ENCODE peak calls at places on chromosomes 3 and 15, in nine cellular contexts. N, J, Q, Z, O, D, F, K and E are unnamed samples.

GRCh38 chr3:58564456-58565160 is 12.6 kb downstream of the FAM107A start:
- DNase-seq in N (no peak), J (peak; percentile 96), Q (peak; percentile 89), Z (no peak), O (no peak), D (peak; percentile 40), F (no peak), K (no peak), E (no peak)

GRCh38 chr3:192467230-192468186 is 259.8 kb downstream of the FGF12 start:
- DNase-seq in N (peak; percentile 37), J (peak; percentile 82), Q (peak; percentile 60), Z (peak; percentile 69), O (peak; percentile 77), D (peak; percentile 79), F (peak; percentile 23), K (peak; percentile 89), E (peak; percentile 82)

GRCh38 chr15:90400759-90401314 is 12.8 kb downstream of the IQGAP1 start:
- DNase-seq in N (peak; percentile 91), J (peak; percentile 94), Q (peak; percentile 99), Z (peak; percentile 79), O (peak; percentile 90), D (peak; percentile 89), F (peak; percentile 41), K (peak; percentile 92), E (peak; percentile 57)

GRCh38 chr3:17175187-17175839 is 290.6 kb downstream of the PLCL2 start:
- DNase-seq in N (no peak), J (peak; percentile 68), Q (peak; percentile 79), Z (no peak), O (no peak), D (no peak), F (no peak), K (no peak), E (no peak)

GRCh38 chr15:69574506-69574905 is 121.9 kb downstream of the RPLP1 start:
- DNase-seq in N (no peak), J (no peak), Q (no peak), Z (no peak), O (no peak), D (no peak), F (no peak), K (no peak), E (no peak)

GRCh38 chr15:71043373-71043772 is 71.9 kb upstream of the THSD4 start:
- DNase-seq in N (no peak), J (peak; percentile 75), Q (peak; percentile 76), Z (no peak), O (no peak), D (no peak), F (no peak), K (no peak), E (no peak)

GRCh38 chr3:125116311-125117069 is 60.7 kb upstream of the HEG1 start:
- DNase-seq in N (no peak), J (peak; percentile 74), Q (peak; percentile 92), Z (no peak), O (no peak), D (peak; percentile 41), F (no peak), K (no peak), E (no peak)

GRCh38 chr3:32502944-32503286 is 263 bp upstream of the CMTM6 start:
- DNase-seq in N (no peak), J (no peak), Q (no peak), Z (no peak), O (peak; percentile 17), D (no peak), F (no peak), K (no peak), E (no peak)

GRCh38 chr3:31670136-31670535 is 137.4 kb downstream of the STT3B start:
- DNase-seq in N (no peak), J (no peak), Q (no peak), Z (no peak), O (no peak), D (no peak), F (no peak), K (no peak), E (no peak)

GRCh38 chr3:50275996-50276761 is 2.7 kb upstream of the LSMEM2 start:
- DNase-seq in N (no peak), J (no peak), Q (no peak), Z (no peak), O (no peak), D (no peak), F (no peak), K (peak; percentile 89), E (peak; percentile 49)

GRCh38 chr3:169662215-169663070 is 1.1 kb downstream of the MECOM start:
- DNase-seq in N (peak; percentile 24), J (peak; percentile 73), Q (peak; percentile 83), Z (peak; percentile 73), O (peak; percentile 92), D (peak; percentile 90), F (peak; percentile 91), K (peak; percentile 90), E (peak; percentile 93)

GRCh38 chr3:87575538-87575937 is 299.2 kb upstream of the POU1F1 start:
- DNase-seq in N (no peak), J (peak; percentile 17), Q (no peak), Z (no peak), O (no peak), D (no peak), F (no peak), K (peak; percentile 3), E (peak; percentile 16)

GRCh38 chr3:100254168-100254777 is 6.5 kb upstream of the TBC1D23 start:
- DNase-seq in N (peak; percentile 73), J (peak; percentile 82), Q (peak; percentile 77), Z (peak; percentile 68), O (peak; percentile 50), D (peak; percentile 85), F (peak; percentile 68), K (peak; percentile 92), E (peak; percentile 86)

GRCh38 chr3:46701211-46701939 is at the start of gene TMIE:
- DNase-seq in N (no peak), J (no peak), Q (peak; percentile 47), Z (no peak), O (no peak), D (no peak), F (peak; percentile 87), K (peak; percentile 52), E (peak; percentile 65)

GRCh38 chr3:140204271-140204984 is 269.4 kb downstream of the CLSTN2 start:
- DNase-seq in N (no peak), J (no peak), Q (no peak), Z (no peak), O (no peak), D (no peak), F (no peak), K (peak; percentile 26), E (no peak)

GRCh38 chr3:140205598-140205997 is 270.6 kb downstream of the CLSTN2 start:
- DNase-seq in N (no peak), J (no peak), Q (no peak), Z (no peak), O (no peak), D (no peak), F (no peak), K (no peak), E (no peak)

GRCh38 chr3:140207541-140207940 is 272.6 kb downstream of the CLSTN2 start:
- DNase-seq in N (no peak), J (no peak), Q (no peak), Z (no peak), O (no peak), D (no peak), F (no peak), K (no peak), E (no peak)

GRCh38 chr3:140203510-140203909 is 268.5 kb downstream of the CLSTN2 start:
- DNase-seq in N (no peak), J (no peak), Q (no peak), Z (no peak), O (no peak), D (no peak), F (no peak), K (peak; percentile 26), E (peak; percentile 80)

GRCh38 chr3:140206196-140207040 is 271.4 kb downstream of the CLSTN2 start:
- DNase-seq in N (no peak), J (peak; percentile 3), Q (peak; percentile 56), Z (no peak), O (no peak), D (peak; percentile 69), F (peak; percentile 57), K (peak; percentile 75), E (peak; percentile 77)
- TF ChIP-seq EZH2phosphoT487 in N (no peak), J (no peak), Q (no peak), Z (no peak), O (no peak), D (no peak), F (no peak), K (no peak), E (no peak)

DNA sequence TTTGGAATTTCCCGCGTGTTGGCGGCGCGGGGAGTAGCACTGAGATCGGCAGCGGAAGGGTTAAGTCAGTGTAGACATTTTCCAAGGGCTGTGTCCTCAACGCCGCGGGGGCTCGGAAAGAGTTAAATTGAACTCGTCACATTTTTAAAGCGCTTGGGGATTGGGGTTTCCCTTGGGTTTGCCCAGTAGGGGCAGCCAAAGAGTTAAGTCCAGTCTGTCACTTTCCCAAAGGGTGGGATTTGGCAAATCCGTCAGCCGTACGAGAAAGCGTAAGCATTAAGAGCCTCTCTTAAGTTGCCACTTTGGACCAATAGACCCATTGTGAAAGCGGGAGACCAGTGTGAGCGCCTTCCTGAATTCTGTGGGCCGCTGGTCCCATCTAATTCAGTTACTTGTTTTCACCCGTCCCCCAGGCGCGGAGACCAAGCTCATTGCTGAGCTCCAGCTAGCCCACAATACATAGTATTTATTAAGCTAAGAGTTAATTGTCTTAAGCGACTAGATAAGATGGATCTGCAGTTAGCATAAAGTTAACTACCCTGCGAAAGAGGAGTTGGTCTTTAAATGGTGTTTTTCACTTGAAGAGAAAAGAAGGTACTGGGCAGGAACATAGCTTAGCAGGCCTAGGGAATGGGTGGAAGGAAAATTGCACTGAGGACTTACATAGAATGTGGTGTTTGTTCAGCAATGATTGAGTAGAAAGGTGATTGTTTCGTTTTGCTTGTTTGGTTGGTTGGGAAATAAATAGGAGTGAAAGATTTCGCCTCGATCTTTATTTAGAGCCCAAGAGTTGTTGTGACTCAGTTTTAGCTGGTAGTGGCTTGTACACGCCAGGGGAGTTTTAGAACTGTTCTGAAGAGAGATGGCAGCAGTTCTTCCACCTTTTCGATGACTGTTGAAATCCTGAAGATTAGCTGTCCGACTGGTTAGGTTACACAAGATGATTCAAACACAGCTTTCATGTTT is 932 bp downstream of the ARL8B start:
- DNase-seq in N (no peak), J (peak; percentile 91), Q (peak; percentile 83), Z (peak; percentile 36), O (peak; percentile 43), D (peak; percentile 64), F (peak; percentile 62), K (peak; percentile 79), E (peak; percentile 82)
- TF ChIP-seq EZH2phosphoT487 in N (no peak), J (no peak), Q (no peak), Z (no peak), O (no peak), D (no peak), F (no peak), K (no peak), E (no peak)

DNA sequence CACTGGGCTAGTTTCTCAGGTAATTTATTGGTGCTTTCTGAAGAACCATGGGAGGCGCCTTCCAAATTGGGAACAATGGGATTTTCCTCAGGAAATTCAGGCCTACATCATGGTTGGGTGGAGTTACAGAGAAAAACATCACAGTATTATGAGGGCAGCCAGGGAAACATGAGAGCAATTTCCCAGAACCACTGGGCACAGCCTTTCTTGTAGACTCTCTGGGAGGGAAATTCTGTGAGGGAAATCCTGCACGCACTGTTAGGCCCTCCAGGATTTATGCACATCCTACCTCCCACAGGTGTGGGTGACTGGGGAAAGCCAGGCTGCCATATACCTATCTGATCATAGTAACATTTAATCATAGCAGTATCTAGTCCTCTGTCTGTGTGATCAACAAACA is 13.2 kb downstream of the POPDC2 start:
- DNase-seq in N (no peak), J (no peak), Q (no peak), Z (no peak), O (no peak), D (no peak), F (no peak), K (no peak), E (no peak)
- TF ChIP-seq EZH2phosphoT487 in N (no peak), J (no peak), Q (no peak), Z (no peak), O (no peak), D (no peak), F (no peak), K (no peak), E (no peak)

GRCh38 chr15:89356634-89357298 is 22.1 kb upstream of the POLG start:
- DNase-seq in N (no peak), J (peak; percentile 66), Q (peak; percentile 59), Z (peak; percentile 25), O (peak; percentile 25), D (no peak), F (peak; percentile 79), K (peak; percentile 41), E (peak; percentile 57)
- TF ChIP-seq EZH2phosphoT487 in N (no peak), J (no peak), Q (no peak), Z (no peak), O (no peak), D (no peak), F (no peak), K (no peak), E (no peak)